ENCODE peak calls at places on chromosomes 4 and X, in ten cellular contexts. One of them, this sample, is unnamed.

GRCh38 chr4:152850377-152850776 is 70.6 kb downstream of the ARFIP1 start:
- DNase-seq in tibial artery: no peak
- DNase-seq in neural crest cell: no peak
- DNase-seq in MM.1S: peak
- DNase-seq in CD8-positive, alpha-beta T cell: no peak
- DNase-seq in progenitor cell of endocrine pancreas: no peak
- DNase-seq in AG09319: no peak
- DNase-seq in heart right ventricle: peak
- DNase-seq in ovary: no peak
- DNase-seq in IMR-90: peak
- DNase-seq in this sample: no peak

GRCh38 chr4:121049072-121049599 is 23.2 kb downstream of the NDNF start:
- DNase-seq in tibial artery: no peak
- DNase-seq in neural crest cell: no peak
- DNase-seq in MM.1S: no peak
- DNase-seq in CD8-positive, alpha-beta T cell: no peak
- DNase-seq in progenitor cell of endocrine pancreas: no peak
- DNase-seq in AG09319: no peak
- DNase-seq in heart right ventricle: no peak
- DNase-seq in ovary: peak
- DNase-seq in IMR-90: no peak
- DNase-seq in this sample: no peak

GRCh38 chr4:1393866-1394265 is 12.4 kb downstream of the NKX1-1 start:
- DNase-seq in tibial artery: no peak
- DNase-seq in neural crest cell: no peak
- DNase-seq in MM.1S: no peak
- DNase-seq in CD8-positive, alpha-beta T cell: no peak
- DNase-seq in progenitor cell of endocrine pancreas: no peak
- DNase-seq in AG09319: no peak
- DNase-seq in heart right ventricle: no peak
- DNase-seq in ovary: peak
- DNase-seq in IMR-90: no peak
- DNase-seq in this sample: no peak

GRCh38 chr4:1326751-1327525 is 20.1 kb upstream of the UVSSA start:
- DNase-seq in tibial artery: no peak
- DNase-seq in neural crest cell: no peak
- DNase-seq in MM.1S: no peak
- DNase-seq in CD8-positive, alpha-beta T cell: no peak
- DNase-seq in progenitor cell of endocrine pancreas: no peak
- DNase-seq in AG09319: no peak
- DNase-seq in heart right ventricle: no peak
- DNase-seq in ovary: no peak
- DNase-seq in IMR-90: no peak
- DNase-seq in this sample: no peak

GRCh38 chr4:59222231-59222630 is 1977.9 kb upstream of the ADGRL3 start:
- DNase-seq in tibial artery: no peak
- DNase-seq in neural crest cell: no peak
- DNase-seq in MM.1S: no peak
- DNase-seq in CD8-positive, alpha-beta T cell: no peak
- DNase-seq in progenitor cell of endocrine pancreas: no peak
- DNase-seq in AG09319: no peak
- DNase-seq in heart right ventricle: no peak
- DNase-seq in ovary: no peak
- DNase-seq in IMR-90: no peak
- DNase-seq in this sample: no peak

GRCh38 chr4:40763228-40763716 is 13.5 kb downstream of the NSUN7 start:
- DNase-seq in tibial artery: no peak
- DNase-seq in neural crest cell: no peak
- DNase-seq in MM.1S: peak
- DNase-seq in CD8-positive, alpha-beta T cell: no peak
- DNase-seq in progenitor cell of endocrine pancreas: no peak
- DNase-seq in AG09319: peak
- DNase-seq in heart right ventricle: no peak
- DNase-seq in ovary: no peak
- DNase-seq in IMR-90: peak
- DNase-seq in this sample: no peak

GRCh38 chr4:165875446-165875845 is 2.4 kb downstream of the TLL1 start:
- DNase-seq in tibial artery: no peak
- DNase-seq in neural crest cell: no peak
- DNase-seq in MM.1S: no peak
- DNase-seq in CD8-positive, alpha-beta T cell: no peak
- DNase-seq in progenitor cell of endocrine pancreas: no peak
- DNase-seq in AG09319: no peak
- DNase-seq in heart right ventricle: no peak
- DNase-seq in ovary: no peak
- DNase-seq in IMR-90: no peak
- DNase-seq in this sample: no peak

GRCh38 chrX:129613596-129613995 is 41.2 kb downstream of the APLN start:
- DNase-seq in tibial artery: no peak
- DNase-seq in neural crest cell: no peak
- DNase-seq in MM.1S: no peak
- DNase-seq in CD8-positive, alpha-beta T cell: no peak
- DNase-seq in progenitor cell of endocrine pancreas: no peak
- DNase-seq in AG09319: no peak
- DNase-seq in heart right ventricle: no peak
- DNase-seq in ovary: no peak
- DNase-seq in IMR-90: no peak
- DNase-seq in this sample: no peak

GRCh38 chrX:153973127-153974002 is 811 bp downstream of the TMEM187 start:
- DNase-seq in tibial artery: no peak
- DNase-seq in neural crest cell: no peak
- DNase-seq in MM.1S: no peak
- DNase-seq in CD8-positive, alpha-beta T cell: no peak
- DNase-seq in progenitor cell of endocrine pancreas: no peak
- DNase-seq in AG09319: no peak
- DNase-seq in heart right ventricle: no peak
- DNase-seq in ovary: no peak
- DNase-seq in IMR-90: no peak
- DNase-seq in this sample: peak

GRCh38 chrX:132837971-132838370 is 120.5 kb downstream of the HS6ST2 start:
- DNase-seq in tibial artery: no peak
- DNase-seq in neural crest cell: no peak
- DNase-seq in MM.1S: no peak
- DNase-seq in CD8-positive, alpha-beta T cell: no peak
- DNase-seq in progenitor cell of endocrine pancreas: no peak
- DNase-seq in AG09319: no peak
- DNase-seq in heart right ventricle: no peak
- DNase-seq in ovary: no peak
- DNase-seq in IMR-90: no peak
- DNase-seq in this sample: no peak

GRCh38 chr4:182174979-182175378 is 68.2 kb upstream of the TENM3 start:
- DNase-seq in tibial artery: no peak
- DNase-seq in neural crest cell: no peak
- DNase-seq in MM.1S: no peak
- DNase-seq in CD8-positive, alpha-beta T cell: no peak
- DNase-seq in progenitor cell of endocrine pancreas: no peak
- DNase-seq in AG09319: no peak
- DNase-seq in heart right ventricle: no peak
- DNase-seq in ovary: no peak
- DNase-seq in IMR-90: no peak
- DNase-seq in this sample: no peak

GRCh38 chr4:165814256-165815010 is 58.6 kb upstream of the TLL1 start:
- DNase-seq in tibial artery: no peak
- DNase-seq in neural crest cell: no peak
- DNase-seq in MM.1S: no peak
- DNase-seq in CD8-positive, alpha-beta T cell: no peak
- DNase-seq in progenitor cell of endocrine pancreas: no peak
- DNase-seq in AG09319: no peak
- DNase-seq in heart right ventricle: no peak
- DNase-seq in ovary: no peak
- DNase-seq in IMR-90: no peak
- DNase-seq in this sample: no peak

GRCh38 chr4:83197555-83198235 is 83.2 kb upstream of the PLAC8 start:
- DNase-seq in tibial artery: peak
- DNase-seq in neural crest cell: no peak
- DNase-seq in MM.1S: no peak
- DNase-seq in CD8-positive, alpha-beta T cell: no peak
- DNase-seq in progenitor cell of endocrine pancreas: no peak
- DNase-seq in AG09319: no peak
- DNase-seq in heart right ventricle: no peak
- DNase-seq in ovary: no peak
- DNase-seq in IMR-90: no peak
- DNase-seq in this sample: no peak

GRCh38 chr4:76028242-76028859 is 5.1 kb upstream of the CXCL10 start:
- DNase-seq in tibial artery: no peak
- DNase-seq in neural crest cell: no peak
- DNase-seq in MM.1S: no peak
- DNase-seq in CD8-positive, alpha-beta T cell: no peak
- DNase-seq in progenitor cell of endocrine pancreas: no peak
- DNase-seq in AG09319: no peak
- DNase-seq in heart right ventricle: no peak
- DNase-seq in ovary: no peak
- DNase-seq in IMR-90: peak
- DNase-seq in this sample: no peak

GRCh38 chrX:21989415-21989814 is 42.7 kb upstream of the PHEX start:
- DNase-seq in tibial artery: no peak
- DNase-seq in neural crest cell: no peak
- DNase-seq in MM.1S: no peak
- DNase-seq in CD8-positive, alpha-beta T cell: no peak
- DNase-seq in progenitor cell of endocrine pancreas: no peak
- DNase-seq in AG09319: no peak
- DNase-seq in heart right ventricle: no peak
- DNase-seq in ovary: no peak
- DNase-seq in IMR-90: no peak
- DNase-seq in this sample: no peak

GRCh38 chr4:108385076-108385475 is 216.3 kb upstream of the LEF1 start:
- DNase-seq in tibial artery: no peak
- DNase-seq in neural crest cell: no peak
- DNase-seq in MM.1S: no peak
- DNase-seq in CD8-positive, alpha-beta T cell: no peak
- DNase-seq in progenitor cell of endocrine pancreas: no peak
- DNase-seq in AG09319: no peak
- DNase-seq in heart right ventricle: no peak
- DNase-seq in ovary: no peak
- DNase-seq in IMR-90: no peak
- DNase-seq in this sample: no peak

GRCh38 chrX:20066968-20067708 is 49.6 kb downstream of the MAP7D2 start:
- DNase-seq in tibial artery: no peak
- DNase-seq in neural crest cell: no peak
- DNase-seq in MM.1S: peak
- DNase-seq in CD8-positive, alpha-beta T cell: no peak
- DNase-seq in progenitor cell of endocrine pancreas: no peak
- DNase-seq in AG09319: peak
- DNase-seq in heart right ventricle: no peak
- DNase-seq in ovary: no peak
- DNase-seq in IMR-90: peak
- DNase-seq in this sample: no peak

GRCh38 chr4:8393593-8394038 is 46.9 kb downstream of the ACOX3 start:
- DNase-seq in tibial artery: peak
- DNase-seq in neural crest cell: peak
- DNase-seq in MM.1S: no peak
- DNase-seq in CD8-positive, alpha-beta T cell: no peak
- DNase-seq in progenitor cell of endocrine pancreas: no peak
- DNase-seq in AG09319: peak
- DNase-seq in heart right ventricle: peak
- DNase-seq in ovary: peak
- DNase-seq in IMR-90: peak
- DNase-seq in this sample: no peak

GRCh38 chr4:147351083-147351787 is 129.7 kb upstream of the EDNRA start:
- DNase-seq in tibial artery: no peak
- DNase-seq in neural crest cell: no peak
- DNase-seq in MM.1S: no peak
- DNase-seq in CD8-positive, alpha-beta T cell: no peak
- DNase-seq in progenitor cell of endocrine pancreas: no peak
- DNase-seq in AG09319: no peak
- DNase-seq in heart right ventricle: no peak
- DNase-seq in ovary: no peak
- DNase-seq in IMR-90: peak
- DNase-seq in this sample: no peak

GRCh38 chr4:19224820-19225219 is 1026.9 kb upstream of the SLIT2 start:
- DNase-seq in tibial artery: no peak
- DNase-seq in neural crest cell: no peak
- DNase-seq in MM.1S: peak
- DNase-seq in CD8-positive, alpha-beta T cell: no peak
- DNase-seq in progenitor cell of endocrine pancreas: no peak
- DNase-seq in AG09319: peak
- DNase-seq in heart right ventricle: no peak
- DNase-seq in ovary: no peak
- DNase-seq in IMR-90: peak
- DNase-seq in this sample: no peak
- TF ChIP-seq CTCF in tibial artery: peak
- TF ChIP-seq CTCF in neural crest cell: peak
- TF ChIP-seq CTCF in MM.1S: peak
- TF ChIP-seq CTCF in CD8-positive, alpha-beta T cell: no peak
- TF ChIP-seq CTCF in progenitor cell of endocrine pancreas: peak
- TF ChIP-seq CTCF in AG09319: no peak
- TF ChIP-seq CTCF in heart right ventricle: peak
- TF ChIP-seq CTCF in ovary: no peak
- TF ChIP-seq CTCF in IMR-90: peak
- TF ChIP-seq CTCF in this sample: peak

DNA sequence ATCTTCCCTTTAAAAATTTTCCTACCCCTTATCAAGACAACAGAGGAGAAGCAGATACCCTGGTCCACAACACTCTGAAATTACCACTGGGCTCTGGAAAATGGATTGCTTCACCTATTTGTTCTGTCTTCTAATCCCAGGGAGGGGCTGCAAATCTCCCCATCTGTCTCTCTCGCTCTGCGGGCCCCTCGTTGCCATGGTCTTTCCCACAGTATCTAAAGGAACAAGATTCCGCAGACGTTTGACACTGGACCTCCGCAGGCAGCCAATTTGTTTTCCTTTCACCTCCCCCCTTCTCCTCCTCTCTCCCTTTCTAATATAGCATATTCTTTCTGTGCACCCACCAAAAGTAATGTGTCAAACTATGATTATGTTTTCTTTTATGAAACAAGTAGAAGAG is 80.8 kb downstream of the MGST2 start:
- DNase-seq in tibial artery: no peak
- DNase-seq in neural crest cell: no peak
- DNase-seq in MM.1S: no peak
- DNase-seq in CD8-positive, alpha-beta T cell: no peak
- DNase-seq in progenitor cell of endocrine pancreas: no peak
- DNase-seq in AG09319: no peak
- DNase-seq in heart right ventricle: no peak
- DNase-seq in ovary: no peak
- DNase-seq in IMR-90: no peak
- DNase-seq in this sample: no peak
- TF ChIP-seq CTCF in tibial artery: no peak
- TF ChIP-seq CTCF in neural crest cell: no peak
- TF ChIP-seq CTCF in MM.1S: no peak
- TF ChIP-seq CTCF in CD8-positive, alpha-beta T cell: no peak
- TF ChIP-seq CTCF in progenitor cell of endocrine pancreas: no peak
- TF ChIP-seq CTCF in AG09319: no peak
- TF ChIP-seq CTCF in heart right ventricle: no peak
- TF ChIP-seq CTCF in ovary: no peak
- TF ChIP-seq CTCF in IMR-90: no peak
- TF ChIP-seq CTCF in this sample: no peak

GRCh38 chrX:9882669-9883446 is 84.3 kb upstream of the CLDN34 start:
- DNase-seq in tibial artery: no peak
- DNase-seq in neural crest cell: no peak
- DNase-seq in MM.1S: no peak
- DNase-seq in CD8-positive, alpha-beta T cell: no peak
- DNase-seq in progenitor cell of endocrine pancreas: no peak
- DNase-seq in AG09319: no peak
- DNase-seq in heart right ventricle: peak
- DNase-seq in ovary: no peak
- DNase-seq in IMR-90: peak
- DNase-seq in this sample: no peak
- TF ChIP-seq CTCF in tibial artery: no peak
- TF ChIP-seq CTCF in neural crest cell: no peak
- TF ChIP-seq CTCF in MM.1S: no peak
- TF ChIP-seq CTCF in CD8-positive, alpha-beta T cell: no peak
- TF ChIP-seq CTCF in progenitor cell of endocrine pancreas: no peak
- TF ChIP-seq CTCF in AG09319: no peak
- TF ChIP-seq CTCF in heart right ventricle: peak
- TF ChIP-seq CTCF in ovary: no peak
- TF ChIP-seq CTCF in IMR-90: peak
- TF ChIP-seq CTCF in this sample: peak

GRCh38 chrX:39605866-39606265 is 491.9 kb downstream of the BCOR start:
- DNase-seq in tibial artery: no peak
- DNase-seq in neural crest cell: no peak
- DNase-seq in MM.1S: no peak
- DNase-seq in CD8-positive, alpha-beta T cell: no peak
- DNase-seq in progenitor cell of endocrine pancreas: no peak
- DNase-seq in AG09319: no peak
- DNase-seq in heart right ventricle: no peak
- DNase-seq in ovary: no peak
- DNase-seq in IMR-90: no peak
- DNase-seq in this sample: no peak
- TF ChIP-seq CTCF in tibial artery: no peak
- TF ChIP-seq CTCF in neural crest cell: no peak
- TF ChIP-seq CTCF in MM.1S: no peak
- TF ChIP-seq CTCF in CD8-positive, alpha-beta T cell: no peak
- TF ChIP-seq CTCF in progenitor cell of endocrine pancreas: no peak
- TF ChIP-seq CTCF in AG09319: no peak
- TF ChIP-seq CTCF in heart right ventricle: no peak
- TF ChIP-seq CTCF in ovary: no peak
- TF ChIP-seq CTCF in IMR-90: no peak
- TF ChIP-seq CTCF in this sample: no peak